ENCODE peak calls at places on chromosomes 16 and 17, in seven cellular contexts. O is neural progenitor cell, G is endothelial cell of umbilical vein, K is IMR-90, H is neuronal stem cell, Y is mammary epithelial cell, T is SK-N-SH. E is an unnamed sample.

GRCh38 chr17:17535957-17536356 is 39.8 kb upstream of the RASD1 start:
- DNase-seq in O (no peak), G (no peak), T (peak), Y (no peak), H (no peak), K (peak), E (no peak)

GRCh38 chr16:31531096-31531495 is 3.4 kb downstream of the AHSP start:
- DNase-seq in K (no peak), H (no peak), G (no peak), T (no peak), O (no peak), Y (no peak), E (no peak)

GRCh38 chr17:3558603-3559269 is 1.1 kb upstream of the TRPV3 start:
- DNase-seq in O (no peak), Y (peak), T (no peak), K (peak), G (no peak), H (no peak), E (no peak)

GRCh38 chr16:69115361-69115760 is 9.9 kb downstream of the HAS3 start:
- DNase-seq in Y (no peak), T (no peak), O (no peak), K (no peak), H (no peak), G (no peak), E (no peak)

GRCh38 chr16:85574672-85575475 is 38.2 kb upstream of the GSE1 start:
- DNase-seq in H (no peak), K (no peak), G (no peak), O (peak), T (peak), Y (no peak), E (no peak)

GRCh38 chr17:61700252-61700651 is 109.2 kb upstream of the NACA2 start:
- DNase-seq in G (peak), K (no peak), Y (no peak), O (no peak), H (no peak), T (no peak), E (no peak)

GRCh38 chr17:58487589-58488427 is at the start of gene HSF5:
- DNase-seq in Y (no peak), H (no peak), G (peak), O (no peak), T (peak), K (no peak), E (no peak)

GRCh38 chr17:45857977-45858708 is 13.5 kb downstream of the SPPL2C start:
- DNase-seq in K (peak), O (peak), H (peak), T (no peak), G (peak), Y (peak), E (no peak)

GRCh38 chr16:73268311-73268997 is 220.5 kb upstream of the ZFHX3 start:
- DNase-seq in K (peak), T (peak), G (no peak), O (peak), Y (no peak), H (peak), E (no peak)

GRCh38 chr16:72122916-72123315 is 29.3 kb downstream of the DHX38 start:
- DNase-seq in T (no peak), K (no peak), Y (no peak), O (no peak), G (no peak), H (no peak), E (no peak)

GRCh38 chr17:28407130-28407973 is 1.3 kb upstream of the SLC46A1 start:
- DNase-seq in T (no peak), O (peak), H (no peak), Y (peak), K (no peak), G (no peak), E (no peak)

GRCh38 chr17:77375917-77376651 is 235.3 kb downstream of the SEC14L1 start:
- DNase-seq in K (peak), T (peak), G (no peak), O (peak), Y (peak), H (no peak), E (no peak)

GRCh38 chr16:78742501-78743283 is 643.2 kb downstream of the WWOX start:
- DNase-seq in O (no peak), G (no peak), Y (no peak), H (no peak), K (peak), T (no peak), E (no peak)

GRCh38 chr17:81659038-81659437 is 2.7 kb upstream of the PDE6G start:
- DNase-seq in O (no peak), H (no peak), T (no peak), K (no peak), Y (no peak), G (no peak), E (no peak)

GRCh38 chr16:65285128-65286120 is 163.6 kb upstream of the CDH11 start:
- DNase-seq in O (no peak), Y (no peak), T (no peak), H (no peak), G (no peak), K (peak), E (no peak)

GRCh38 chr17:9780552-9780951 is 10.8 kb downstream of the DHRS7C start:
- DNase-seq in G (no peak), K (no peak), O (no peak), T (no peak), Y (no peak), H (no peak), E (no peak)

GRCh38 chr16:31090540-31090939 is 1.8 kb upstream of the PRSS53 start:
- DNase-seq in Y (no peak), K (peak), H (no peak), G (no peak), O (no peak), T (no peak), E (no peak)

GRCh38 chr16:68069511-68070248 is 15.5 kb upstream of the NFATC3 start:
- DNase-seq in Y (no peak), T (no peak), G (no peak), O (no peak), H (no peak), K (no peak), E (no peak)

GRCh38 chr16:68064791-68065365 is 20.3 kb upstream of the NFATC3 start:
- DNase-seq in H (no peak), Y (peak), T (peak), G (peak), K (peak), O (peak), E (no peak)

GRCh38 chr16:68068926-68069325 is 16.2 kb upstream of the NFATC3 start:
- DNase-seq in H (no peak), Y (no peak), T (no peak), K (no peak), O (no peak), G (no peak), E (no peak)

GRCh38 chr16:68065716-68066305 is 19.4 kb upstream of the NFATC3 start:
- DNase-seq in H (no peak), T (no peak), Y (no peak), O (no peak), G (peak), K (peak), E (no peak)

GRCh38 chr16:68066763-68067162 is 18.4 kb upstream of the NFATC3 start:
- DNase-seq in Y (no peak), O (no peak), K (no peak), T (no peak), G (no peak), H (no peak), E (no peak)
- H3K27ac ChIP-seq in Y (no peak), O (no peak), K (no peak), T (no peak), G (no peak), H (no peak), E (no peak)

GRCh38 chr17:27236710-27237315 is 57.1 kb upstream of the WSB1 start:
- DNase-seq in H (peak), O (peak), Y (peak), T (peak), G (peak), K (peak), E (peak)

GRCh38 chr17:27230996-27231395 is 62.9 kb upstream of the WSB1 start:
- DNase-seq in G (no peak), O (no peak), K (no peak), Y (no peak), H (no peak), T (no peak), E (no peak)

GRCh38 chr17:27232328-27232727 is 61.6 kb upstream of the WSB1 start:
- DNase-seq in Y (no peak), O (no peak), G (no peak), K (no peak), H (no peak), T (no peak), E (no peak)

GRCh38 chr17:27233059-27233458 is 60.9 kb upstream of the WSB1 start:
- DNase-seq in K (no peak), H (no peak), O (no peak), Y (no peak), G (no peak), T (no peak), E (no peak)

GRCh38 chr17:27233783-27234182 is 60.1 kb upstream of the WSB1 start:
- DNase-seq in Y (no peak), T (no peak), G (no peak), K (no peak), H (no peak), O (no peak), E (no peak)
- H3K4me3 ChIP-seq in Y (no peak), T (no peak), G (no peak), K (no peak), H (no peak), O (no peak), E (no peak)

DNA sequence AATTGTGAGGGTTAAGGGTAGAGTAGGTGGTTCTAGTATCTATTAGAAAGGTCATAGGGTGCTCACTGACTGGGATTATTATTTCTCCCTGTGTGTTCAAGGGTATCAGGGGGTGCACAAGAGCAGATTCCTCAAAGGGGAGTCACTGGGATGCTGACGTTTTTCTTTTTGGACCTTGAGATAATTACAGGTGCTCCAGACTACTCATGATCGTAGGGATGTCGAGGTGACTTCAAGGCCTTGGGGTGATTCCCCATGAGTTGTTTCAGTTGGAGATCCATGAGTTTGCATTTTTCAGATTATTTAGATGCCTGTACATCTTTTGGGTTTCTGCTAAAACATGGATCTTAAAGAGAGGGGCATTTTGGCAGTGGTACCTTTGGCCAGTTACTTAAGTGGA is 41.4 kb upstream of the TEKT1 start:
- DNase-seq in O (no peak), K (no peak), G (no peak), T (no peak), Y (no peak), H (no peak), E (no peak)
- H3K9ac ChIP-seq in O (no peak), K (no peak), G (no peak), T (no peak), Y (peak), H (no peak), E (no peak)

GRCh38 chr17:44012874-44013273 is 1.9 kb downstream of the TMEM101 start:
- DNase-seq in O (no peak), G (no peak), Y (no peak), T (no peak), K (no peak), H (no peak), E (no peak)

GRCh38 chr17:44012391-44012790 is 2.4 kb downstream of the TMEM101 start:
- DNase-seq in O (no peak), T (peak), Y (no peak), H (no peak), K (no peak), G (no peak), E (no peak)

GRCh38 chr17:44011876-44012275 is 2.9 kb downstream of the TMEM101 start:
- DNase-seq in O (no peak), T (peak), G (no peak), H (no peak), K (no peak), Y (no peak), E (no peak)

GRCh38 chr17:44014437-44015172 is at the start of gene TMEM101:
- DNase-seq in T (peak), G (peak), K (peak), Y (peak), H (peak), O (peak), E (peak)

GRCh38 chr17:44014133-44014436 is 678 bp downstream of the TMEM101 start:
- DNase-seq in O (no peak), Y (no peak), H (no peak), T (no peak), K (no peak), G (no peak), E (no peak)
- H3K27ac ChIP-seq in O (no peak), Y (peak), H (no peak), T (peak), K (peak), G (no peak), E (peak)

GRCh38 chr17:63703029-63703428 is 3.1 kb upstream of the LIMD2 start:
- DNase-seq in O (no peak), T (no peak), Y (no peak), K (no peak), H (no peak), G (no peak), E (no peak)

GRCh38 chr17:63701477-63702222 is 1.7 kb upstream of the LIMD2 start:
- DNase-seq in G (no peak), Y (no peak), T (no peak), K (no peak), H (no peak), O (no peak), E (no peak)

GRCh38 chr17:63700528-63701441 is 860 bp upstream of the LIMD2 start:
- DNase-seq in H (peak), Y (no peak), G (peak), O (peak), T (peak), K (peak), E (no peak)

GRCh38 chr17:63702616-63703015 is 2.7 kb upstream of the LIMD2 start:
- DNase-seq in H (no peak), O (no peak), K (no peak), G (no peak), Y (no peak), T (no peak), E (no peak)

GRCh38 chr17:63702223-63702577 is 2.3 kb upstream of the LIMD2 start:
- DNase-seq in H (no peak), G (no peak), K (no peak), T (no peak), O (no peak), Y (no peak), E (no peak)
- H3K4me3 ChIP-seq in H (no peak), G (no peak), K (no peak), T (no peak), O (no peak), Y (no peak), E (no peak)